ENCODE peak calls at places on chromosomes 12 and 14, in seven cellular contexts. U, T, S, I, B, L and W are unnamed samples.

GRCh38 chr12:27003421-27004311 is 10.5 kb downstream of the TM7SF3 start:
- DNase-seq in T (no peak), S (no peak), B (no peak), I (no peak), L (no peak), U (no peak), W (no peak)

GRCh38 chr12:91921555-91921954 is 224.1 kb downstream of the BTG1 start:
- DNase-seq in U (no peak), I (no peak), B (no peak), L (no peak), S (no peak), T (no peak), W (no peak)

GRCh38 chr12:130482448-130482847 is 144.8 kb downstream of the PIWIL1 start:
- DNase-seq in S (no peak), L (peak), U (no peak), B (no peak), T (no peak), I (no peak), W (no peak)

GRCh38 chr14:34937442-34937841 is 45.4 kb upstream of the SRP54 start:
- DNase-seq in T (no peak), U (no peak), S (no peak), I (no peak), B (no peak), L (no peak), W (peak)

GRCh38 chr12:87995581-87996178 is 33.5 kb downstream of the C12orf50 start:
- DNase-seq in I (peak), T (peak), S (peak), L (peak), B (peak), U (no peak), W (no peak)

GRCh38 chr14:49134940-49135339 is 451.2 kb downstream of the RPS29 start:
- DNase-seq in T (no peak), B (no peak), U (no peak), I (no peak), L (no peak), S (peak), W (no peak)

GRCh38 chr14:89093083-89093482 is 268.6 kb downstream of the TTC8 start:
- DNase-seq in U (no peak), S (no peak), L (no peak), B (no peak), I (no peak), T (no peak), W (no peak)

GRCh38 chr12:106919910-106920544 is 35.7 kb upstream of the TMEM263 start:
- DNase-seq in T (no peak), I (no peak), S (peak), L (peak), U (no peak), B (peak), W (no peak)

GRCh38 chr12:76544601-76545261 is 14.8 kb downstream of the OSBPL8 start:
- DNase-seq in U (no peak), B (no peak), S (no peak), L (no peak), I (no peak), T (no peak), W (no peak)

GRCh38 chr12:92703777-92704176 is 988 bp downstream of the PLEKHG7 start:
- DNase-seq in U (no peak), L (no peak), B (no peak), T (no peak), S (no peak), I (no peak), W (no peak)

GRCh38 chr14:34049769-34050168 is 98.9 kb upstream of the EGLN3 start:
- DNase-seq in L (no peak), S (no peak), T (no peak), I (no peak), U (no peak), B (no peak), W (no peak)

GRCh38 chr12:105483691-105484090 is 153.2 kb downstream of the C12orf75 start:
- DNase-seq in T (no peak), B (no peak), I (no peak), L (no peak), S (no peak), U (no peak), W (no peak)

GRCh38 chr14:106343636-106344035 is 817.3 kb downstream of the TMEM121 start:
- DNase-seq in B (no peak), L (no peak), U (no peak), I (no peak), T (no peak), S (no peak), W (no peak)

GRCh38 chr14:29799718-29800117 is 127.9 kb downstream of the PRKD1 start:
- DNase-seq in T (no peak), S (no peak), L (no peak), I (no peak), U (no peak), B (no peak), W (no peak)

GRCh38 chr12:38350342-38351181 is 34.0 kb downstream of the ALG10B start:
- DNase-seq in I (no peak), U (no peak), T (no peak), S (no peak), B (no peak), L (no peak), W (no peak)

GRCh38 chr14:89401783-89402182 is 15.2 kb downstream of the FOXN3 start:
- DNase-seq in I (no peak), S (no peak), L (peak), U (no peak), T (no peak), B (no peak), W (no peak)

GRCh38 chr12:11729439-11730150 is 80.1 kb downstream of the ETV6 start:
- DNase-seq in U (no peak), T (no peak), L (no peak), I (no peak), B (no peak), S (no peak), W (no peak)